ENCODE peak calls at places on chromosomes 12 and 14, in four cellular contexts. K is transverse colon, M is right atrium auricular region, G is RWPE1. S is an unnamed sample.

GRCh38 chr14:96574633-96575191 is 72.5 kb downstream of the PAPOLA start:
- DNase-seq in K (no peak), G (peak; percentile 32), M (peak; percentile 55), S (peak; percentile 31)

GRCh38 chr12:39692258-39692853 is 72.8 kb upstream of the ABCD2 start:
- DNase-seq in M (no peak), K (no peak), G (no peak), S (no peak)

GRCh38 chr12:114342651-114343050 is 63.3 kb downstream of the TBX5 start:
- DNase-seq in K (no peak), M (no peak), G (no peak), S (no peak)

GRCh38 chr12:401235-402126 is at the start of gene CCDC77:
- DNase-seq in K (peak; percentile 93), G (peak; percentile 98), M (peak; percentile 95), S (peak; percentile 48)

GRCh38 chr14:71800878-71801277 is 131.4 kb upstream of the RGS6 start:
- DNase-seq in G (no peak), K (no peak), M (no peak), S (no peak)

GRCh38 chr14:63777024-63777423 is 49.2 kb upstream of the SGPP1 start:
- DNase-seq in G (peak; percentile 47), K (no peak), M (no peak), S (no peak)

GRCh38 chr14:21917699-21918436 is 244.2 kb upstream of the OR4E1 start:
- DNase-seq in M (no peak), G (peak; percentile 50), K (peak; percentile 28), S (peak; percentile 76)

GRCh38 chr12:122167328-122167925 is 6.6 kb downstream of the IL31 start:
- DNase-seq in M (no peak), G (no peak), K (no peak), S (no peak)

GRCh38 chr14:102007916-102008418 is 43.6 kb downstream of the DYNC1H1 start:
- DNase-seq in G (no peak), M (no peak), K (no peak), S (no peak)

GRCh38 chr12:132408001-132408400 is 78.6 kb upstream of the GALNT9 start:
- DNase-seq in M (no peak), G (no peak), K (no peak), S (no peak)

GRCh38 chr12:54040148-54040494 is 7.3 kb downstream of the HOXC5 start:
- DNase-seq in K (no peak), M (no peak), G (no peak), S (no peak)

GRCh38 chr14:105332352-105332874 is 17.9 kb downstream of the PACS2 start:
- DNase-seq in M (no peak), G (no peak), K (no peak), S (no peak)

GRCh38 chr12:19129486-19130223 is at the start of gene PLEKHA5:
- DNase-seq in M (peak; percentile 69), G (peak; percentile 47), K (peak; percentile 75), S (no peak)

GRCh38 chr14:64465856-64466554 is 706 bp downstream of the AKAP5 start:
- DNase-seq in G (peak; percentile 33), K (no peak), M (no peak), S (no peak)

GRCh38 chr14:48771717-48772116 is 814.5 kb downstream of the RPS29 start:
- DNase-seq in G (no peak), K (no peak), M (no peak), S (no peak)

GRCh38 chr12:99544457-99544856 is 103.1 kb upstream of the GARIN6 start:
- DNase-seq in G (no peak), M (no peak), K (no peak), S (no peak)

GRCh38 chr12:77231548-77231947 is 166.2 kb upstream of the E2F7 start:
- DNase-seq in K (peak; percentile 63), M (peak; percentile 90), G (no peak), S (no peak)

DNA sequence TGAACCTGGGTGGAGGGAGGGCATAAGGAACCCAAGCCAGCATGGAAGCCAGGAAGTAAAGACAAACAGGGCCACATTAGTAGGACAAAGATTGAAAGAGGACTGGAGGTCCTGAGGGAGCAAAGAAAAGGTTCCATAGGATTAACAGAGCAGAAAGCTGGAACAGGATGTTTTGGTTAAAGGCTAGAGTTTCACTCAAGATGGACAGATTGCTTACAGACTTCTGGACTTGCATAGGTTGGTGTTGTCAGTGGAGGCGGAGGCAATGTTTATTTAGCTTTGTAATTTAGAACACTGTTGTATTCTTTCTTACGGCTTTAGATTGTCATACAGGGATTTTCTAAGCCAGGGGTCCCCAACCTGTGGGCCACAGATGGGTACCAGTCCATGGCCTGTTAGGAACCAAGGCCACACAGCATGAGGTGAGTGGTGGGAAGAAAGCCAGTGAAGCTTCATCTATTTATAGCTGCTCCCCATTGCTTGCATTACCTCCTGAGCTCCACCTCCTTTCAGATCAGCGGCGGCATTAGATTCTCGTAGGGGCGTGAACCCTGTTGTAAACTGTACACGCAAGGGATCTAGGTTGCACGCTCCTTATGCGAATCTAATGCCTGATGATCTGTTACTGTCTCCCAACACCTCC is 31.3 kb downstream of the ZNF664 start:
- DNase-seq in M (no peak), G (no peak), K (no peak), S (no peak)
- H3K27ac ChIP-seq in M (no peak overlapping the region), G (no peak overlapping the region), K (no peak overlapping the region), S (no peak overlapping the region)

DNA sequence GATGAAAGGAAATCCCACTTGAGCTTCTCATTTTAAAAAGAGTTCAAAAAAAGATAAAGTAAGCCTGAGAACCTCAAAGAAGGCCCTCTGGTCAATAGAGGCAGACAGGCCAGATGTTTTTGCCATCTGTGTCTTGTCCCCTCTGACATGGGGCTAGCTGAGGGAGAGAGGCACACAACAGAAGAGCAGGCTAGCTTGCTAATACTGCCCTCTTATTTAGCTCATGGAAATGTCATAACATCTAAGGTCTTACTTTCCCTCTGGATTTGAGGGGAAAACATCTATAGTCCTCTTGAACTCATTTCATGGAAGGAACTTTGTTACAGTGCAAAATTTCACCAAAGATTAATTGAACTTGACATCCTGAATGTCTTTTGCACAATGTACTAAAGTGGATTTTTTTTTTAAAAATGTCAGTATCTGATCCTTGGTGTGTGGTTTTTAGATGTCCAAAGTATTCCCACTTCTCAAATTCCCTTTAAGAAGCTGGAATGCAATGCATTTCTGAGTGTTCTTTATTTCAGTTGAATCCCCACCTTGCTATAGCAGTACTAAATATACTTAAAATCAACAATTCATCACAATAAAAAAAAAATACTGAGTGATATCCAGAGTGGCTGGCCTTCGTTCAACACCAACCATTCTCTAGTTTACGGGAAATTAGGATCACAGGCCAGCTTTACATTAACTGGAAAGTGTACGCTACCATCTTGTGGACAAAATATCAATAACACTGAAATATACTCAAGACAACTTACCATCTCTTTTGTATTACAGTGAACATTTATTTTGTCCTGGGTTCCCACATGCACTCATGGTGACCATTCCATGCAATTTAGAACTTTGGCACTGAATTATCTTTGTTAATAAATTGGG is 176.6 kb downstream of the PAH start:
- DNase-seq in M (no peak), K (no peak), G (no peak), S (no peak)
- H3K27ac ChIP-seq in M (no peak overlapping the region), K (no peak overlapping the region), G (no peak overlapping the region), S (no peak overlapping the region)

GRCh38 chr12:75511116-75512048 is at the start of gene KRR1:
- DNase-seq in K (peak; percentile 94), G (peak; percentile 88), M (peak; percentile 96), S (peak; percentile 89)
- H3K27ac ChIP-seq in K (peak within 1 kb of the TSS; percentile 86), G (peak within 1 kb of the TSS; percentile 66), M (peak within 1 kb of the TSS; percentile 61), S (peak within 1 kb of the TSS; percentile 60)

GRCh38 chr12:119180380-119181040 is 1.8 kb downstream of the HSPB8 start:
- DNase-seq in K (peak; percentile 23), M (peak; percentile 85), G (no peak), S (no peak)
- H3K27ac ChIP-seq in K (peak overlapping the region; percentile 88), M (peak overlapping the region; percentile 99), G (peak overlapping the region; percentile 85), S (peak overlapping the region; percentile 5)

GRCh38 chr12:10847701-10848100 is 1.6 kb downstream of the PRR4 start:
- DNase-seq in M (no peak), G (no peak), K (no peak), S (no peak)

GRCh38 chr12:10838461-10838860 is 10.8 kb downstream of the PRR4 start:
- DNase-seq in G (no peak), M (no peak), K (no peak), S (no peak)

GRCh38 chr12:10842862-10843261 is 6.4 kb downstream of the PRR4 start:
- DNase-seq in K (no peak), M (no peak), G (no peak), S (no peak)
- H3K27ac ChIP-seq in K (no peak overlapping the region), M (no peak overlapping the region), G (no peak overlapping the region), S (no peak overlapping the region)

DNA sequence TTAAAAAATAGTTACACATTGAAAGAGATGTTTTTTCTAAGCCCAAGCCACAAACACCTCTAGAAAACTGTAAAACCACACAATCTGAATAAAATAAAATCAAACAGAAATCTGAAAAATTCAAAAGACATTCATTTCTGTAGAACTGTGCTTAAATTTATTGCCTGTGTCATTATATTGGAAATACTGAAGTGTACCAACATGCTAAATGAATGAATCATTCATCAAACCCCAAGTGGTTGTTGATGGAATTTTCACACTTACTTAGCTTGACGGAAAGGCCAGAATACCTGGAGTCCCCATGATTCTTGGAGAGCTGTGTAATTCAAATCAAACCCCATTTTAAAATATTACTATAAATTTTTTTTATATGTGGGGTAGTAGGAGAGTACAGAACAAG is 2.7 kb downstream of the KITLG start:
- DNase-seq in G (peak; percentile 45), K (no peak), M (no peak), S (no peak)
- H3K27ac ChIP-seq in G (no peak overlapping the region), K (peak overlapping the region; percentile 89), M (no peak overlapping the region), S (no peak overlapping the region)

S was measured in epithelial cell of prostate.